ENCODE peak calls at places on chromosome 10, in ten cellular contexts. F, E, G, J, Y, A, W, S, P and R are unnamed samples.

GRCh38 chr10:75304740-75305380 is 69.1 kb upstream of the COMTD1 start:
- DNase-seq in G (no peak), A (no peak), P (no peak), E (no peak), W (no peak), F (no peak), S (no peak), J (no peak), Y (no peak), R (no peak)

GRCh38 chr10:74365109-74365508 is 214.1 kb downstream of the ADK start:
- DNase-seq in P (no peak), F (no peak), Y (no peak), G (no peak), S (no peak), W (no peak), J (no peak), A (no peak), E (no peak), R (no peak)

GRCh38 chr10:80171248-80171660 is 34.1 kb downstream of the ANXA11 start:
- DNase-seq in Y (no peak), F (no peak), P (no peak), A (no peak), E (peak; percentile 77), S (no peak), W (no peak), J (no peak), G (no peak), R (no peak)

GRCh38 chr10:26481914-26482550 is 43.9 kb downstream of the APBB1IP start:
- DNase-seq in A (no peak), G (no peak), P (no peak), W (no peak), S (no peak), F (no peak), E (peak; percentile 25), J (no peak), Y (peak; percentile 89), R (no peak)

GRCh38 chr10:104274762-104275721 is 6.1 kb downstream of the GSTO2 start:
- DNase-seq in E (peak; percentile 62), A (no peak), S (peak; percentile 61), J (peak; percentile 57), W (no peak), G (peak; percentile 50), F (peak; percentile 72), Y (peak; percentile 44), P (peak; percentile 68), R (no peak)

GRCh38 chr10:131737543-131738395 is 163.0 kb upstream of the PPP2R2D start:
- DNase-seq in S (peak; percentile 25), E (no peak), A (no peak), G (no peak), W (no peak), F (no peak), Y (no peak), J (no peak), P (no peak), R (no peak)

GRCh38 chr10:86757110-86757790 is 831 bp downstream of the BMPR1A start:
- DNase-seq in S (peak; percentile 71), Y (peak; percentile 17), F (peak; percentile 51), E (peak; percentile 50), A (peak; percentile 40), J (peak; percentile 62), P (peak; percentile 66), G (no peak), W (peak; percentile 47), R (peak; percentile 77)

GRCh38 chr10:53361936-53362335 is 589.4 kb upstream of the MBL2 start:
- DNase-seq in J (no peak), W (no peak), E (no peak), F (no peak), A (no peak), P (no peak), Y (no peak), S (no peak), G (no peak), R (no peak)

GRCh38 chr10:125397608-125398007 is 237.2 kb upstream of the CTBP2 start:
- DNase-seq in P (no peak), F (no peak), G (no peak), E (no peak), J (no peak), A (no peak), W (no peak), Y (no peak), S (no peak), R (no peak)

GRCh38 chr10:129972145-129972965 is 8.3 kb upstream of the EBF3 start:
- DNase-seq in E (no peak), A (peak; percentile 20), W (no peak), F (no peak), J (no peak), Y (no peak), S (peak; percentile 71), P (no peak), G (no peak), R (no peak)

GRCh38 chr10:8146650-8147049 is 92.2 kb downstream of the GATA3 start:
- DNase-seq in J (no peak), A (no peak), E (no peak), S (no peak), W (no peak), F (peak; percentile 69), Y (no peak), G (no peak), P (no peak), R (no peak)

GRCh38 chr10:6108631-6109443 is 20.0 kb downstream of the RBM17 start:
- DNase-seq in E (peak; percentile 42), S (no peak), G (peak; percentile 61), Y (peak; percentile 66), W (no peak), A (no peak), F (peak; percentile 14), J (peak; percentile 57), P (no peak), R (peak; percentile 45)

DNA sequence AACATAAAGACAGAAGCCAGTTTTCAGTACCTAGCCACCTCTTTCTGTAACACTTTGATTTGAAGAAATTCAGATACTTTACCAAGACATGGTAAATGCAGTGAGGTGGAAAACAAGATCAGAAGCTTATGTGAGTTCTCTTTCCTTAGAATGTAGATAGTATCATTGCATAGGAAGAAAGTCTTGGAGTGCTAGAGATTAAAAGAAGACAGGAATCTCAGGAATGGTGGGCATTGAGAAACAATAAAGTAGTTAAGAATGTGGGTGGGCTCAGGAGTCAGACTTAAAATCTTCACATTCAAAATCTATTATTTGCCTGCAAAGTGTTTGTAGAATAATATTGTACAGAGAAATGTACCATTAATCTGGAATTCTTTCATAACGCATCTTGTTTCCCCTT is 58.9 kb downstream of the POLL start:
- DNase-seq in A (peak; percentile 45), S (no peak), G (no peak), J (no peak), W (no peak), E (no peak), Y (no peak), P (no peak), F (no peak), R (no peak)
- H3K9me3 ChIP-seq in A (no peaks in the 10 kb centered on the region), S (no peaks in the 10 kb centered on the region), G (no peaks in the 10 kb centered on the region), J (no peaks in the 10 kb centered on the region), W (no peaks in the 10 kb centered on the region), E (no peaks in the 10 kb centered on the region), Y (no peaks in the 10 kb centered on the region), P (no peaks in the 10 kb centered on the region), F (no peaks in the 10 kb centered on the region), R (no peaks in the 10 kb centered on the region)

GRCh38 chr10:127278001-127278400 is 81.6 kb upstream of the INSYN2A start:
- DNase-seq in Y (no peak), P (no peak), E (no peak), F (no peak), J (peak; percentile 21), A (no peak), G (peak; percentile 60), S (no peak), W (no peak), R (no peak)

GRCh38 chr10:127279334-127279774 is 83.0 kb upstream of the INSYN2A start:
- DNase-seq in E (no peak), W (no peak), G (no peak), A (no peak), Y (no peak), S (no peak), J (peak; percentile 22), F (no peak), P (no peak), R (no peak)

GRCh38 chr10:127275793-127276415 is 79.5 kb upstream of the INSYN2A start:
- DNase-seq in S (no peak), Y (no peak), F (no peak), G (no peak), W (no peak), P (no peak), J (no peak), A (no peak), E (no peak), R (no peak)

GRCh38 chr10:127277063-127277462 is 80.7 kb upstream of the INSYN2A start:
- DNase-seq in P (no peak), E (no peak), A (no peak), Y (no peak), S (no peak), J (no peak), G (no peak), F (no peak), W (no peak), R (no peak)

DNA sequence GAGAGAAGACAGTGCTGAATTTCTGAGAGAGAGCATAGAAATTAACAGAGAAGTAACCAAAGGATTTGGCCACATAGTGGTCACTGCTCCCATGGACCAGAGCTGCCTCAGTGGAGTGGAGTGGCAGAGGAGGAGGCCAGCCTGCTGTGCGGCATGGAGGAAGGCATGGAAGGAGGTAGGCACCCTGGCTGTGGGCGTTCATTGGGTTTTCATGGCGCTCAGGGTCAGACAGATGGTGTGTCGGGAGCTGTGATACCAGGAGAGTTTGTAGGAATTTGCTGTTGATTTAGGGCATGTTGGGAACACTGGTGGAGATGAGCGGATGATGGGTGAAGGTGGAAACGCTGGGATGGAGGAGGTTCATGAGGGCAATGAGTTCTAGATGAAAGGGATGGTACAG is 78.9 kb upstream of the INSYN2A start:
- DNase-seq in G (no peak), J (no peak), W (no peak), S (no peak), A (no peak), Y (no peak), F (no peak), E (no peak), P (no peak), R (no peak)
- H3K4me1 ChIP-seq in G (no peaks in the 10 kb centered on the region), J (peaks cover 19% of the 10 kb centered on the region), W (no peaks in the 10 kb centered on the region), S (no peaks in the 10 kb centered on the region), A (peaks cover 5% of the 10 kb centered on the region), Y (no peaks in the 10 kb centered on the region), F (no peaks in the 10 kb centered on the region), E (no peaks in the 10 kb centered on the region), P (no peaks in the 10 kb centered on the region), R (no peaks in the 10 kb centered on the region)

GRCh38 chr10:28304032-28304571 is 1.2 kb upstream of the MPP7 start:
- DNase-seq in F (no peak), J (no peak), G (no peak), E (no peak), P (no peak), A (no peak), W (no peak), Y (peak; percentile 14), S (no peak), R (no peak)
- H3K4me3 ChIP-seq in F (no peak overlapping the region), J (no peak overlapping the region), G (no peak overlapping the region), E (no peak overlapping the region), P (no peak overlapping the region), A (no peak overlapping the region), W (no peak overlapping the region), Y (no peak overlapping the region), S (no peak overlapping the region), R (no peak overlapping the region)

DNA sequence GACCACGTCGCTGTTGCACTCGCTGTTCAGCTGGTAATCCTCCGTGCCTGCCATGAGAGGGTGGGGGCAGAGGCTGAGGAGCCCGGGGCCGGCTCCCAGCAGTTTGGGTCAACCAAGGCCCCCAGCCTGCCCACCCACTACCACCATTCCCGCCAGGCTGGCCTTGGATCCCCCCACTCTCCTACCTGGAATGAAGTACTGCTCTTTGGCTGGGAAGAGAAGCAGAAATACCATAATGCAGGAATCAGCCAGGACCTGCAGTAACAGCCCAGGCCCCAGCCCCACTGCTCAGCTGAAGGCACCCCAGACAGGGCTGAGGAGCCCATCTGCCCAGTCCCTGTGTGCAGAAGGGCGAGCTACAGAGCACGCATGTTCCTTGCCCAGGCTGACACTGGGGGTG is 138.0 kb downstream of the SLIT1 start:
- DNase-seq in E (no peak), S (no peak), A (no peak), G (no peak), J (no peak), Y (no peak), P (no peak), F (no peak), W (no peak), R (no peak)
- H3K9me3 ChIP-seq in E (no peaks in the 10 kb centered on the region), S (no peaks in the 10 kb centered on the region), A (peaks cover 2% of the 10 kb centered on the region), G (no peaks in the 10 kb centered on the region), J (no peaks in the 10 kb centered on the region), Y (no peaks in the 10 kb centered on the region), P (no peaks in the 10 kb centered on the region), F (no peaks in the 10 kb centered on the region), W (no peaks in the 10 kb centered on the region), R (no peaks in the 10 kb centered on the region)